ENCODE peak calls at places on chromosomes 13 and 19, in four cellular contexts. M, S, G and D are unnamed samples.

GRCh38 chr19:48290341-48290922 is 20.6 kb downstream of the ZNF114 start:
- DNase-seq in G (no peak), M (no peak), S (peak), D (no peak)

GRCh38 chr13:67803118-67803517 is 573.0 kb upstream of the PCDH9 start:
- DNase-seq in S (no peak), M (no peak), G (no peak), D (no peak)

GRCh38 chr19:54152878-54153524 is 6.5 kb downstream of the LENG1 start:
- DNase-seq in S (no peak), M (no peak), G (no peak), D (no peak)

GRCh38 chr13:73776137-73776785 is 357.9 kb downstream of the KLF12 start:
- DNase-seq in G (no peak), M (no peak), S (no peak), D (no peak)

GRCh38 chr19:42114412-42114811 is 17.8 kb downstream of the POU2F2 start:
- DNase-seq in S (no peak), G (peak), M (no peak), D (peak)

GRCh38 chr19:38047048-38047435 is 140.0 kb downstream of the SIPA1L3 start:
- DNase-seq in S (no peak), G (peak), M (no peak), D (no peak)

GRCh38 chr13:53885997-53886396 is 857.4 kb downstream of the OLFM4 start:
- DNase-seq in M (no peak), S (no peak), G (no peak), D (no peak)

GRCh38 chr13:73939071-73939380 is 195.2 kb downstream of the KLF12 start:
- DNase-seq in M (no peak), S (no peak), G (no peak), D (no peak)

GRCh38 chr19:29445246-29445645 is 80.5 kb upstream of the VSTM2B start:
- DNase-seq in G (no peak), M (no peak), S (no peak), D (no peak)

GRCh38 chr19:400976-401835 is 7.7 kb downstream of the C2CD4C start:
- DNase-seq in M (no peak), S (no peak), G (no peak), D (no peak)

GRCh38 chr13:50512602-50513527 is 330.6 kb downstream of the DLEU7 start:
- DNase-seq in S (no peak), M (no peak), G (peak), D (peak)

GRCh38 chr19:8363803-8364771 is at the start of gene ANGPTL4:
- DNase-seq in S (peak), M (peak), G (no peak), D (peak)
- TF ChIP-seq CTCF in S (no peak), M (no peak), G (no peak), D (no peak)

GRCh38 chr13:68895696-68896095 is 1211.9 kb upstream of the ATXN8OS start:
- DNase-seq in G (no peak), S (no peak), M (no peak), D (no peak)
- TF ChIP-seq CTCF in G (no peak), S (no peak), M (no peak), D (no peak)

GRCh38 chr19:11737964-11738745 is 591 bp downstream of the ZNF823 start:
- DNase-seq in S (peak), M (peak), G (peak), D (peak)
- TF ChIP-seq CTCF in S (no peak), M (no peak), G (no peak), D (peak)

GRCh38 chr13:109784590-109785140 is 1.7 kb downstream of the IRS2 start:
- DNase-seq in S (peak), M (peak), G (no peak), D (no peak)
- TF ChIP-seq CTCF in S (peak), M (peak), G (no peak), D (no peak)

DNA sequence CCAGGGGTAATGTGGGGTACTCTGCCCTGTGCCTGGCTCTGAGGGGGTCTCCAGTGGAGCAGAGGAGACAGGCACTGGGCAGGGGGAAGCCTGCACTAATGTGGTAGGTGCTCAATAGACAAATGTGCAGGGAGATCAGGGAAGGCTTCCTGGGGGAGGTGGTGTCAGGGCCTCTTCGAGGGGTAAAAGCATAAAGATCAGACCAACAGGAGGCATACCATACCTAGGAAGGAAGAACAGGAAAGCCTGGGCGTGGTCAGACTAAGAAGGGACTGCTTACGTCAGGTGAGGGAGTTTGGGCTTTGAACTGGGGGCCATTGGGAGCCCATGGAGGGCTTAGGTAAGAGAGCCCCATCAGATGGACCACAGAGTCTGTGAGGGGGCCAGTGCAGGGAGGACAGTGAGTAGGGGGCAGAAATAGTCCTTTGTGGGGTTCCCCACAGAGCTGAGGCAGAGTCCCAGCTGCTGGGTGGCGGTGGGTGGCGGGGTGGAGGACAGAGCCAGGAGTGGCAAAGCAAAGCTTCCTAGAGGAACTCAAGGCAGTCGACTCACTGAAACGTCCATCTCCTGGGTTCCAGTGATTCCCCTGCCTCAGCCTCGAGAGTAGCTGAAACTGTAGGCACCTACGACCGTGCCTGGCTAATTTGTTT is 8.8 kb downstream of the PRR36 start:
- DNase-seq in G (peak), M (no peak), S (no peak), D (no peak)
- TF ChIP-seq CTCF in G (no peak), M (no peak), S (no peak), D (no peak)

DNA sequence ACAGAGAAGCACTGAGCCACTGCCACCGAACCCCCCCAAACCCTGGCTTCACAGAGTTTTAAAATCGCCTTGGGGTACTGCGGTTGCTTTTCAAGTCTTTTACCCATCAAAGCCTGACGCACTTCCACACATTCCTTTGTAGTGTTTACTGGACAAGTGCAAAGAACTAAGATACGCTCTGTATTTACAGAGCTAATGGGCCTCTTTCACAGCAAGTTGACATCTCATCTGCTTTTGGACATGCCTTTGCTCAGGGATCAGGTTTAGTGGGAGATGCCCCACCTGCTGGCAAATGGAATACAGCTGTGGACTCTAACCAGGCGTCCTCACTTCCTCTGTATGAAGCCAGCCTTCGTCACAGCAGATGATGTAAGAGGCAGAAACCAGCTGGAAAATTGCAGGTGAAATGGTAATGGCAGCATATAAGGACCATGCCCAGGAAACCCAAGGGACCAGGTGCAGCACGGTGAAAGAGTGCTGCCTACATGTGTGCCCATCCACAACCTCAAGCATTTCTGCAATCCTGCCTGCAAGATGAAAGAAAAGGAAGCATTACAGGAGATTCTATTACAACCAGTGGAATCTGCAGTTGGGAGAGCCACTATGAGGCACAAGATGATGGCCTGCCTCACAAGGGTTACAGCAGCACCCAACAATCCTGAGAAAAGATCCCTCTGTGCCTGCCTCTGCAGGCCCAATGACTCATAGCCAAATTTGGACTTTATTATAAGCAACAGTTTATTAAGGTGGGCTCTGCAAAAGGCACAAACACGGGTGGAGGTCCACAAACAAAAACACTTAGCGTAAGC is 34.7 kb downstream of the BRD4 start:
- DNase-seq in S (peak), M (no peak), G (no peak), D (no peak)
- TF ChIP-seq CTCF in S (no peak), M (no peak), G (no peak), D (no peak)

GRCh38 chr19:3970313-3970807 is 539 bp downstream of the DAPK3 start:
- DNase-seq in G (no peak), M (no peak), S (no peak), D (no peak)

GRCh38 chr19:3968556-3969434 is 2.1 kb downstream of the DAPK3 start:
- DNase-seq in M (peak), G (no peak), S (peak), D (no peak)

GRCh38 chr19:3975144-3975543 is 4.2 kb upstream of the DAPK3 start:
- DNase-seq in G (no peak), M (no peak), S (no peak), D (no peak)

GRCh38 chr19:3969435-3970312 is 1.2 kb downstream of the DAPK3 start:
- DNase-seq in S (peak), M (peak), G (no peak), D (no peak)

DNA sequence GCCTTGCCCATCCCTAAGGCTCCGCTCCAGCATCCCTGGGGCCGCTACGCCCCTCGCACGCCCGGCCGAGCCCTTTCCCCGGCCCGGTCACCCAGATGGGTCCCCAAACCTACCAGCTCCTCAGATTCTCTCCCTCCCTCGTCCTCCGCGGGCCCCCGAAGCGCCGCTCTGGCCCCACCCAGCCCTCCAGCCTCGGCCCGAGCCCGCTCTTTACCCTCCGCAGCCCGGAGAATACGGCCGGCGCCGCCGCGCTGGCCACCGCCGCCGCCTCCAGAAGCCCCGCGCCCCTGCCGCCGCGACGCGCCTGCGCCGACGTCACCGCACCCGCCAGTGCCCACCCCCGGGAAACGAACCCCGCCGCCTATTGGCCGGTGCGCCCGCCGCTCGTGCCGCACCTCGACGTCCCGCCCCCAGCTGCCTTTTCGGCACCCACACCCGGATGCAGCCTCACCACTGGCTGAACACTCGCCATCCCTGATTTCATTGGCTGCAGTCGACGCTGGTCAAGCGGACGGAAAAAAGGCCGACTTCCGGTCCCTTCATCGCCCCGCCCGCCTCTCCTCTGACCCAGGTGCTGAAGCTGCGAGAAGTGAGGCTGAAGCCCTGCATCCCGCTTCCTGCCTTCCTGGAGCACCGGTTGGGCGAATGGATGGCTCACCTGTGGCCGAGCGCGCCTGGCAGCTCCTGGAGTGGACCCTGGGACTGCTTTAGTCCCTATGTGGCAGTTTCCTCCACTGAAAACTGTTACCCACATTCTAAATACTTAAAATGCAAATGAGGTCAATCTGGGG is at the start of gene DAPK3:
- DNase-seq in S (peak), M (peak), G (peak), D (peak)
- TF ChIP-seq CTCF in S (no peak), M (peak), G (no peak), D (no peak)

DNA sequence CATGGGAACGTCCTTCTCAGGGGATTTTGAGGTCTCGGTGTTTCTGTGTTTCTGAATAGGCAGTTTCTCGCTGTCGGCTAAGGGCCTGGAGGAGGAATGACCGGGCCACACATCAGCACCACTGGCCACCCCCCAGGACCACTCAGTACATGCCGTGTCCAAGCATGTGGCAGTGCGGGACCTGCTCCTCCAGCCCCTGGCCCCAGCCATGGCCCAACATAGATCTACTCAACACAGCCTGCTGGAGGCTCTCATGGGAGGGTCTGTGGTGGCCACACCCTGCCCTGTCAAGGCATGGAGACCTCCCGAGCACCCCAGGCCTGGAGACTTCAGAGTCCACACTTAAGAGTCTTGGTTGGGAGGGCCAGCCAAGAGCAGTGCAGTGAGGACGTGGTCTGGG is 17.5 kb downstream of the IZUMO4 start:
- DNase-seq in G (no peak), S (no peak), M (no peak), D (no peak)
- TF ChIP-seq CTCF in G (no peak), S (no peak), M (no peak), D (no peak)

GRCh38 chr19:19475845-19476828 is 39.2 kb downstream of the TSSK6 start:
- DNase-seq in G (no peak), S (peak), M (peak), D (no peak)
- TF ChIP-seq CTCF in G (peak), S (no peak), M (no peak), D (peak)